ENCODE peak calls at places on chromosome 14, in four cellular contexts. R is A549, E is GM12878, I is K562. J is an unnamed sample.

GRCh38 chr14:56025191-56025590 is 93.0 kb upstream of the PELI2 start:
- DNase-seq in R (no peak), E (no peak), I (no peak), J (no peak)

GRCh38 chr14:36066636-36067035 is 109.9 kb downstream of the PTCSC3 start:
- DNase-seq in R (no peak), E (no peak), I (no peak), J (no peak)

GRCh38 chr14:62501021-62501750 is 544.1 kb downstream of the KCNH5 start:
- DNase-seq in R (no peak), E (no peak), I (no peak), J (no peak)

GRCh38 chr14:91509083-91509877 is 830 bp downstream of the PPP4R3A start:
- DNase-seq in R (peak), E (no peak), I (peak), J (peak)

GRCh38 chr14:91573894-91574837 is 64.1 kb upstream of the PPP4R3A start:
- DNase-seq in R (peak), E (peak), I (no peak), J (peak)

GRCh38 chr14:95218472-95219193 is 61.3 kb upstream of the DICER1 start:
- DNase-seq in R (no peak), E (no peak), I (no peak), J (peak)

GRCh38 chr14:79117561-79117960 is 947.4 kb downstream of the NRXN3 start:
- DNase-seq in R (no peak), E (no peak), I (no peak), J (no peak)

GRCh38 chr14:51318777-51319176 is 78.7 kb downstream of the TMX1 start:
- DNase-seq in R (no peak), E (no peak), I (no peak), J (no peak)

GRCh38 chr14:46571970-46572369 is 79.6 kb downstream of the RPL10L start:
- DNase-seq in R (no peak), E (no peak), I (no peak), J (no peak)

GRCh38 chr14:105326891-105327694 is 12.5 kb downstream of the PACS2 start:
- DNase-seq in R (no peak), E (no peak), I (no peak), J (peak)

GRCh38 chr14:96138241-96138640 is 66.4 kb upstream of the BDKRB2 start:
- DNase-seq in R (no peak), E (no peak), I (no peak), J (no peak)

GRCh38 chr14:68397371-68397779 is 395.5 kb downstream of the ZFP36L1 start:
- DNase-seq in R (no peak), E (no peak), I (no peak), J (no peak)

GRCh38 chr14:29039171-29039570 is 272.6 kb downstream of the FOXG1 start:
- DNase-seq in R (no peak), E (no peak), I (no peak), J (peak)

GRCh38 chr14:69045857-69046351 is 66.8 kb upstream of the ACTN1 start:
- DNase-seq in R (no peak), E (no peak), I (no peak), J (peak)

GRCh38 chr14:81772391-81772790 is 238.7 kb upstream of the SEL1L start:
- DNase-seq in R (no peak), E (no peak), I (no peak), J (no peak)

GRCh38 chr14:37697489-37698121 is 102.2 kb downstream of the TTC6 start:
- DNase-seq in R (no peak), E (no peak), I (no peak), J (no peak)

GRCh38 chr14:45089813-45090212 is 5.9 kb downstream of the PRPF39 start:
- DNase-seq in R (no peak), E (no peak), I (no peak), J (no peak)

GRCh38 chr14:47959753-47960152 is 284.3 kb upstream of the MDGA2 start:
- DNase-seq in R (no peak), E (no peak), I (no peak), J (no peak)

GRCh38 chr14:22556021-22556989 is 32.7 kb downstream of the DAD1 start:
- DNase-seq in R (no peak), E (peak), I (peak), J (peak)

GRCh38 chr14:61536661-61537566 is 158.4 kb upstream of the HIF1A start:
- DNase-seq in R (no peak), E (no peak), I (no peak), J (no peak)

GRCh38 chr14:100298551-100299237 is 7.5 kb downstream of the SLC25A29 start:
- DNase-seq in R (no peak), E (no peak), I (no peak), J (no peak)

GRCh38 chr14:105700622-105701288 is 174.4 kb downstream of the TMEM121 start:
- DNase-seq in R (no peak), E (peak), I (no peak), J (no peak)

GRCh38 chr14:31127690-31128089 is 79.9 kb downstream of the HECTD1 start:
- DNase-seq in R (no peak), E (no peak), I (no peak), J (no peak)

GRCh38 chr14:33592298-33592697 is 358.6 kb downstream of the EGLN3 start:
- DNase-seq in R (no peak), E (no peak), I (no peak), J (no peak)

GRCh38 chr14:35333797-35334743 is 41.9 kb downstream of the PSMA6 start:
- DNase-seq in R (no peak), E (no peak), I (no peak), J (no peak)

GRCh38 chr14:68074765-68075381 is 255.3 kb downstream of the RAD51B start:
- DNase-seq in R (no peak), E (no peak), I (no peak), J (no peak)

GRCh38 chr14:65414961-65415589 is 2.5 kb downstream of the FUT8 start:
- DNase-seq in R (peak), E (no peak), I (no peak), J (peak)

GRCh38 chr14:105525861-105526780 is at the start of gene TMEM121:
- DNase-seq in R (peak), E (no peak), I (peak), J (peak)

GRCh38 chr14:99424306-99424877 is 56.3 kb downstream of the SETD3 start:
- DNase-seq in R (no peak), E (no peak), I (no peak), J (peak)

GRCh38 chr14:31270196-31270772 is 62.7 kb upstream of the HECTD1 start:
- DNase-seq in R (no peak), E (no peak), I (peak), J (peak)

GRCh38 chr14:76929927-76930326 is 98.6 kb downstream of the IRF2BPL start:
- DNase-seq in R (no peak), E (no peak), I (peak), J (peak)

GRCh38 chr14:76050797-76051392 is 65.3 kb downstream of the IFT43 start:
- DNase-seq in R (peak), E (peak), I (peak), J (peak)

GRCh38 chr14:51441001-51441400 is 201.0 kb downstream of the TMX1 start:
- DNase-seq in R (no peak), E (no peak), I (no peak), J (no peak)

GRCh38 chr14:61512026-61512425 is 183.3 kb upstream of the HIF1A start:
- DNase-seq in R (no peak), E (no peak), I (no peak), J (no peak)

GRCh38 chr14:52349731-52350130 is 35.6 kb downstream of the PTGER2 start:
- DNase-seq in R (no peak), E (no peak), I (no peak), J (no peak)

GRCh38 chr14:94768141-94768520 is 1.8 kb downstream of the GSC start:
- DNase-seq in R (no peak), E (no peak), I (no peak), J (no peak)

GRCh38 chr14:59454131-59454530 is 11.0 kb downstream of the GPR135 start:
- DNase-seq in R (no peak), E (no peak), I (no peak), J (no peak)

GRCh38 chr14:98580131-98580678 is 691.8 kb downstream of the BCL11B start:
- DNase-seq in R (no peak), E (no peak), I (no peak), J (peak)

GRCh38 chr14:96224480-96225096 is 19.9 kb downstream of the BDKRB2 start:
- DNase-seq in R (no peak), E (no peak), I (no peak), J (no peak)

DNA sequence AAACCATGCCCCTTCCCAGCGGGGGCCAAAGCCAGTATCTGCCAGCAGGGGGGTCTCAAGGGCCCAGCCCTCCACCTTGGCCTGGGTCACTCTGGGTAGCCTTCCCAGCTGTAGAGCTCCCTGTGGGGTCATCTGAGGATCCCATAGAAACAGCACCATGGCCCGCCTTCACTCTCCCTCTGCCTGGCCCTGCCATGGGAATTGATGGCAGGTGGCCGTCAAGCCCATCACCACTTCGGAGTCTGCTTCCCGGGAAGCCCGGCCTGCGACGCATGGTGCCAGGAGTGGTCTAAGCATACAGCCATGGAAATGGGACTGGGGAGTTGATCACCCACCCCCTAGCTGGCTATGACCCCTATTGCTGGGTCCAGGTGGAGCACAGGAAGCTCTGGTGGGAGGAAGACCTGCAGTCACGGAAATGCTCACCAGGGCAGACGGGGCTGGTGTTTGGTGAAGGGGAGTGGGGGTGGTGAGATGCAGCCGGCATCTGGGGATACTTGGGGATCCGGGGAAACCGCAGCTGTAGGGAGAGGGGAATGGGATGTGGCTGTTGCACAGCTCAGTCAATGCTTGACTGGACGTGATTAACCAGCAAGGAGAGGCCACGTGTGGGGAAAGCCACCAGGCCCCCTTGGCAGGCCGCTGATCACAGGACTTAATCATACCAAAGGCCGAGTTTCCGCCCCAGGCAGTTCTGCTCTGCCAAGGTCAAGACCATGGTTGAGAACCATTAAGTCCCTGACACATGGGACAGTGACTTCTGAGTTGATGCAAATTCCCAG is 52.2 kb upstream of the DIO3 start:
- DNase-seq in R (no peak), E (no peak), I (no peak), J (no peak)
- H3K4me3 ChIP-seq in R (no peak), E (no peak), I (no peak), J (no peak)

GRCh38 chr14:92959761-92960680 is 37.1 kb downstream of the CHGA start:
- DNase-seq in R (no peak), E (no peak), I (no peak), J (no peak)

GRCh38 chr14:92956961-92957360 is 34.0 kb downstream of the CHGA start:
- DNase-seq in R (no peak), E (no peak), I (no peak), J (no peak)

GRCh38 chr14:92960706-92961566 is 38.0 kb downstream of the CHGA start:
- DNase-seq in R (peak), E (no peak), I (no peak), J (no peak)

GRCh38 chr14:92958373-92959188 is 35.6 kb downstream of the CHGA start:
- DNase-seq in R (no peak), E (no peak), I (no peak), J (no peak)

DNA sequence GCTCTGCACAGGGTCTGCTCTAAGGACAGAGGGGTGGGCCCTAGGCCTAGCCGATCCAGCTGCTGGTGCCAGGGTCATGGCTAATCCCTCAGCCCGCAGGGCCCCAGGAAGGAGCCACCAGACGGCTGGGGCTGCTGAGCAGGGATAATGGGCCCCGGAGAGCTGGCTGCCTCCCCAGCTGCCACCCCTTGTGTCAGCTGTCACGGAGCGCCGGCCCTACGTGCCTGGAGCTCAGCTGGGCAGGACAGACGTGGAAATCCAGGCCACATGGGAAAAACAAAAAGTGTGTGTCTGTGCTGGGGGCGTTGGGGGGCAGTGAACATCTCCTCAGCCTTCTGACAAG is 36.2 kb downstream of the CHGA start:
- DNase-seq in R (no peak), E (no peak), I (no peak), J (no peak)
- TF ChIP-seq JUNB in R (no peak), E (no peak), I (no peak), J (no peak)

GRCh38 chr14:63563370-63564026 is 20.3 kb upstream of the PPP2R5E start:
- DNase-seq in R (no peak), E (no peak), I (no peak), J (no peak)
- TF ChIP-seq REST in R (no peak), E (no peak), I (no peak), J (no peak)

DNA sequence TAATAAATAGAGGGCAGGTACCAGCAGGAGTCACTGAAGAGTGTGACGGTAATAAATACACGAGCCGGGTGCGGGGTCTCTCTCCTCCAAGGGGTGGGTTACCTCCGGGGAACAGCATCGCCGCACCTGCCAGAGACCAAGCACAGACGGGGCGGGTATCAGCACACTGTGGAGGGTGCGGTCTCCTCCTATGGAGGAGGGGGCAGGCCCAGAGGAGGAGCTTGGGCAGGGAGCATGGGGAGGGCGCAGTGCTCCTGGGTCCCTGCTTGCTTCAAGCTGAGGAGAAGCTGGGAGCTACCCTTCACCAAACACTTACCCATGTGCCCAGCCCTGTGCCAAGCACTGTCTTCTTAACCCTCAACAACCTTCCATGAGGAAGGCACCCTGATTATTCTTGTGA is 12.8 kb downstream of the PGF start:
- DNase-seq in R (no peak), E (no peak), I (no peak), J (no peak)
- H3K4me3 ChIP-seq in R (no peak), E (peak), I (no peak), J (no peak)

GRCh38 chr14:70660967-70661871 is 19.5 kb downstream of the TTC9 start:
- DNase-seq in R (no peak), E (peak), I (no peak), J (no peak)
- TF ChIP-seq JUNB in R (no peak), E (no peak), I (no peak), J (no peak)

DNA sequence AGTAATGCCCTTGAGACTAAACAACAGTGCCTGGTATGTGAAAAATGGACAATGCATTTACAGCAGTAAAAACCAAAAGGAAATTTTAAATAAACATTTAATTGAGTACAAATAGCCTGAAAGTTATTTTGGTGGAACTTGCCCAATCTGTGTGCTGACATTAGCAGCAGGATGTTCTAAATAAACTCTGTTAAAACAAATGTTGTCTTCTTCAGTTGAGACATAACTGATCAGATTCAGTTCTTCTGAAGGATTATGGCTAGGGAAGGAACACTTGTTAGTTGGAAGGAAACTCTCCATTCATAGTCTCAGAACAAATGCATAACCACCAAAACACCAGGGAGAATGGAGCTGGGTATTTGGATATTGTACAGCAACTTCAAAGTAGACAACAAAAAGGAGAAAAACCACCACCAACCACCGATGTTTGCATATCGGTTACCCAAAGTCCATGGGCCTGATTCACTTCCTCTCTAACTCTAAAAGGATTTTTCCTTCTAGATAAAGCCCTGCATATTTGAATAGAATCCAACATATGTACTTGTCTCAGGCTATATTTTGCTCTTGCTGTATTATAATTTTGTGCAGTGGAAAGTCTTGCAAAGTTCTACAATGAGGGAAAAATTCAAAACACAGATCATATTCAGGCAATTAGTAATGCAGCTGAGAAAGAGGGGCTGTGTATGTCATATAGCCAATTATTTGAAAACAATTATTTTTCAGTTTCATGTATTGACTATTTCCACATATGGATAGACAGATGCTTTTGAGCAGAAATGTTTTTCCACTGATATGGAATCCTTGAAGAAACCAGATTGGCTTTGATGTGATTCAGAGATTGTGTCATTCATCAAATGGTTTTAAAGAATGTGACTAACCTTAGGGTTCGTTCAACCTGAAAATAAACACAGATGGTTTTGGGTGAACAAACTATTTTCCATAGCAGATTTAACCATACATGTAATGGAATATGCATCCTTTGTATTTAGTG is 152.2 kb upstream of the BMP4 start:
- DNase-seq in R (no peak), E (no peak), I (no peak), J (no peak)
- TF ChIP-seq REST in R (no peak), E (no peak), I (no peak), J (no peak)

GRCh38 chr14:89771251-89771650 is 183.3 kb downstream of the EFCAB11 start:
- DNase-seq in R (no peak), E (no peak), I (no peak), J (no peak)

GRCh38 chr14:89767861-89768268 is 186.7 kb downstream of the EFCAB11 start:
- DNase-seq in R (no peak), E (peak), I (peak), J (peak)

GRCh38 chr14:89775161-89775560 is 179.4 kb downstream of the EFCAB11 start:
- DNase-seq in R (no peak), E (no peak), I (no peak), J (no peak)

GRCh38 chr14:89773151-89773550 is 181.4 kb downstream of the EFCAB11 start:
- DNase-seq in R (no peak), E (no peak), I (no peak), J (no peak)

DNA sequence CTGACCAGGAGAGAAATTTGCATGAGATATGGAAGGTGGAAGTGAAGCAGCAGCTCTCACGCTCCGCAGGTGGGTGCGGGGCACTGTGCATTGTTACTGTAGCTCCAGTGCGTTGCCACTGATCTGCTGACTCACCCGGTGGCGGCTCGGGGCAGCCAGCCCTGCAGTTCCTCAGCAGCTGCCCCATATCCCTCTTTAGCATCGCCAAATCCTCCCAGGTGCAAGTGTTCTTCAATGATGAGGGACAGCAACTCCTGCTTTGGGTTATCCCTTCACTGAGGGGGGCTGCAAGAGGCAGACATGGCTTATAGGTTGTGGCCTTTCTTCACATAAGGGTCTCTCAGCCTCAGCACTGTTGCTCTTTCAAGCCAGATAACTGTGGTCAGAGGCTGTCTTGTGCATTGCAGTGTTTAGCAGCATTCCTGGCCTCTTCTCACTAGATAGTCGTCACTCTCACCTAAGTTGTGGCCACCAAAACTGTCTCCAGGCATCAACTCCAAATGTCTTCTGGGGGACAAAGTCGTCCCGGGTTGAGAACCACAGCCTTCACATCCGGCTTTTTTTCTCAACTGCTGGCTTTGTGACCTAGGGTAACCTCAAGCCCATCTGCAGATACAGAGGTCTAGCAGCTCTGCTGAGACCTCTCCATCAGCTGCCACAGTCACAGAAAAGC is 180.8 kb downstream of the EFCAB11 start:
- DNase-seq in R (peak), E (peak), I (peak), J (peak)
- H3K4me3 ChIP-seq in R (no peak), E (peak), I (no peak), J (no peak)